ENCODE peak calls at places on chromosomes 6 and 20, in five cellular contexts. S is stimulated activated CD8-positive, alpha-beta memory T cell treated with anti-CD3 and anti-CD28 coated beads, Interleukin-4, amount 100 ng/mL, for 4 hours; O is AG09309; X is NB4; W is Right ventricle myocardium inferior. H is an unnamed sample.

GRCh38 chr6:121573466-121573865 is 138.0 kb downstream of the GJA1 start:
- DNase-seq in S (no peak), O (no peak), X (peak; percentile 35), W (no peak), H (no peak)

GRCh38 chr6:87155920-87156600 is 695 bp downstream of the ZNF292 start:
- DNase-seq in S (no peak), O (no peak), X (peak; percentile 83), W (peak; percentile 75), H (peak; percentile 3)

GRCh38 chr6:16319813-16320532 is 81.6 kb downstream of the GMPR start:
- DNase-seq in S (peak; percentile 37), O (no peak), X (peak; percentile 90), W (no peak), H (peak; percentile 79)

GRCh38 chr20:64155258-64156135 is 8.8 kb upstream of the MYT1 start:
- DNase-seq in S (no peak), O (no peak), X (no peak), W (peak; percentile 31), H (no peak)

GRCh38 chr20:63562461-63563185 is 8.7 kb downstream of the FNDC11 start:
- DNase-seq in S (no peak), O (no peak), X (no peak), W (no peak), H (no peak)

GRCh38 chr6:25769983-25770382 is 15.4 kb downstream of the SLC17A4 start:
- DNase-seq in S (no peak), O (no peak), X (no peak), W (no peak), H (no peak)

GRCh38 chr20:38842558-38842981 is 37.1 kb downstream of the PPP1R16B start:
- DNase-seq in S (peak; percentile 50), O (no peak), X (peak; percentile 30), W (no peak), H (no peak)

GRCh38 chr20:58586565-58587093 is 64.5 kb upstream of the STX16 start:
- DNase-seq in S (no peak), O (no peak), X (no peak), W (peak; percentile 4), H (no peak)

GRCh38 chr6:1312444-1313363 is 806 bp downstream of the FOXQ1 start:
- DNase-seq in S (no peak), O (no peak), X (peak; percentile 83), W (no peak), H (no peak)

GRCh38 chr20:5001174-5002076 is at the start of gene SLC23A2:
- DNase-seq in S (peak; percentile 8), O (no peak), X (peak; percentile 73), W (peak; percentile 86), H (no peak)

GRCh38 chr6:106745396-106745795 is 116.0 kb downstream of the QRSL1 start:
- DNase-seq in S (no peak), O (no peak), X (no peak), W (no peak), H (no peak)

GRCh38 chr6:30555428-30556005 is 772 bp downstream of the GNL1 start:
- DNase-seq in S (no peak), O (no peak), X (peak; percentile 64), W (peak; percentile 78), H (no peak)

H was measured in HFF-Myc.